ENCODE peak calls at places on chromosomes 12 and 14, in five cellular contexts. R is sigmoid colon, K is transverse colon, B is esophagus muscularis mucosa, J is SK-N-SH. V is an unnamed sample.

GRCh38 chr12:67651380-67651695 is 2.8 kb downstream of the DYRK2 start:
- DNase-seq in R (no peak), K (peak), B (no peak), J (peak), V (no peak)

GRCh38 chr12:68579254-68579653 is 31.4 kb upstream of the RAP1B start:
- DNase-seq in R (no peak), K (no peak), B (no peak), J (no peak), V (no peak)

GRCh38 chr14:64880382-64881121 is 845 bp upstream of the SPTB start:
- DNase-seq in R (peak), K (peak), B (peak), J (peak), V (peak)

GRCh38 chr14:69282448-69282847 is 22.5 kb downstream of the GALNT16 start:
- DNase-seq in R (no peak), K (no peak), B (no peak), J (no peak), V (no peak)

GRCh38 chr14:54170301-54170700 is 213.7 kb upstream of the BMP4 start:
- DNase-seq in R (no peak), K (no peak), B (no peak), J (no peak), V (no peak)

GRCh38 chr12:113273053-113273725 is 51.9 kb downstream of the TPCN1 start:
- DNase-seq in R (no peak), K (no peak), B (no peak), J (no peak), V (no peak)

GRCh38 chr12:64236549-64236948 is 14.5 kb upstream of the KICS2 start:
- DNase-seq in R (no peak), K (no peak), B (no peak), J (peak), V (no peak)

GRCh38 chr14:57274551-57274950 is 5.8 kb downstream of the AP5M1 start:
- DNase-seq in R (no peak), K (no peak), B (no peak), J (no peak), V (no peak)

GRCh38 chr14:94050231-94050880 is 24.2 kb downstream of the OTUB2 start:
- DNase-seq in R (peak), K (no peak), B (peak), J (no peak), V (no peak)

DNA sequence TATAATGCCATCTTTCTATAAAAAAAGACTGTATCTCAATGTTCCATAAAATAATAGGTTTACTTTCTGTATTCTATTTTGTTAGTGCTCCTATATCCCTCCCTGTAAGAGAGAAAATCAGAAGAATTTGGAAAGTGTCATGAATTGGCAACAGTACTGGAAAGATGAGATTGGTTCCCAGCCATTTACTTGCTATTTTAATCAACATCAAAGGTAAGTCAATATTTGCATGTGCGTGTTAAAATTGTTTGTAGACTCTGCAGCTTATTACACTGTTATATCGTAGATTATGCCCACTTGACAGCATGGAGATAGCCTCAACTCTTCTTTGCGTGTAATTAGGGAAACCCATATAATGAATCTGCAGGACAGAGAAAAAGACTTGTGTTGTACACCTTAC is 34.0 kb downstream of the KCNMB4 start:
- DNase-seq in R (no peak), K (no peak), B (no peak), J (no peak), V (no peak)
- TF ChIP-seq POLR2AphosphoS5 in R (no peak), K (no peak), B (no peak), J (no peak), V (no peak)

GRCh38 chr12:13195848-13196301 is 651 bp upstream of the EMP1 start:
- DNase-seq in R (peak), K (peak), B (no peak), J (no peak), V (no peak)

GRCh38 chr12:13195244-13195643 is 1.3 kb upstream of the EMP1 start:
- DNase-seq in R (no peak), K (no peak), B (no peak), J (no peak), V (no peak)

GRCh38 chr12:13194462-13195110 is 1.9 kb upstream of the EMP1 start:
- DNase-seq in R (no peak), K (no peak), B (no peak), J (peak), V (no peak)

GRCh38 chr12:13197526-13198141 is 1.1 kb downstream of the EMP1 start:
- DNase-seq in R (peak), K (no peak), B (no peak), J (no peak), V (no peak)

GRCh38 chr12:13196302-13196921 is at the start of gene EMP1:
- DNase-seq in R (peak), K (peak), B (peak), J (peak), V (peak)
- H3K4me3 ChIP-seq in R (peak), K (peak), B (peak), J (peak), V (peak)

GRCh38 chr14:99560403-99560802 is 43.6 kb downstream of the CCDC85C start:
- DNase-seq in R (no peak), K (no peak), B (no peak), J (no peak), V (no peak)

GRCh38 chr14:99561827-99562226 is 42.2 kb downstream of the CCDC85C start:
- DNase-seq in R (no peak), K (no peak), B (no peak), J (no peak), V (no peak)

GRCh38 chr14:99562848-99563748 is 40.9 kb downstream of the CCDC85C start:
- DNase-seq in R (peak), K (peak), B (no peak), J (peak), V (peak)

GRCh38 chr14:99559286-99559990 is 44.6 kb downstream of the CCDC85C start:
- DNase-seq in R (no peak), K (no peak), B (no peak), J (no peak), V (no peak)

DNA sequence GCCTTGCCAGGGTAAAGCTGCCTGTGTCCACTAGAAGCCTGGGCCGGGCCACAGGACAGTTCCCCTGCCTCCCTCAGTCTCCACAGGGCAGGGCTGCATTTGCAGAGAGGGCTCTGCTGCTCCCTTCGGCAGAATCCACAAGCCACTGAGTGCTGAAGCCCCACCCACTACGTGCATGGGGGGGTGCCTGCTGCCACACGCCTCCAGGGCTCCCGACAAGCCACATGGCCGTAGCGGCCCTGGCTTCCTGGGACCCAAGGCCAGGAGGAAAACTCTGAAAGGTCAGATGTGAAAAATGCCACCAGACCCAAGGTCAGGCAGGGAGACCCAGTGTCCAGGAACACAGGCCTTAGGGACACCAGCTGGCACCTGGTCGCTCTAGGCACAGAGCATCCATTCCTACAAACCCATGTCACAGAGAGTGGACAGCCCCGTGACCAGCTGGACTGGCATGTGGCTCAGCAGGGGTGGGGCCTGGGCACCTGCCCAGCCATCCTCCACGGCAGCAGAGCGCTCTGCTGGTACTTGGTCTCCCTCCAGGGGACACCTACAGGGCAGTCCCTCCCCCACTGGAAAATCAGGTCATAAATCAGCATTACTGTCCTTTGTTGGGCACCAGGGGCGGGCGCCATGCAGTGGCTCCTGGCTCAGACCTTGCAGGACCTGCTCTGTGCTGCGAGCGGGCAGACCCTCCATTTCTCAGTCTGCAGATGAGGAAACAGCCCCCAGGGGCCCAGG is 42.9 kb downstream of the CCDC85C start:
- DNase-seq in R (peak), K (no peak), B (no peak), J (peak), V (peak)
- TF ChIP-seq EP300 in R (no peak), K (no peak), B (no peak), J (no peak), V (no peak)

GRCh38 chr14:105244334-105244733 is 4.0 kb upstream of the BTBD6 start:
- DNase-seq in R (no peak), K (no peak), B (no peak), J (no peak), V (no peak)
- TF ChIP-seq POLR2AphosphoS5 in R (no peak), K (no peak), B (no peak), J (no peak), V (no peak)

GRCh38 chr12:110502449-110502738 is 263 bp downstream of the RAD9B start:
- DNase-seq in R (no peak), K (no peak), B (no peak), J (no peak), V (no peak)
- H3K4me3 ChIP-seq in R (peak), K (no peak), B (peak), J (peak), V (peak)

DNA sequence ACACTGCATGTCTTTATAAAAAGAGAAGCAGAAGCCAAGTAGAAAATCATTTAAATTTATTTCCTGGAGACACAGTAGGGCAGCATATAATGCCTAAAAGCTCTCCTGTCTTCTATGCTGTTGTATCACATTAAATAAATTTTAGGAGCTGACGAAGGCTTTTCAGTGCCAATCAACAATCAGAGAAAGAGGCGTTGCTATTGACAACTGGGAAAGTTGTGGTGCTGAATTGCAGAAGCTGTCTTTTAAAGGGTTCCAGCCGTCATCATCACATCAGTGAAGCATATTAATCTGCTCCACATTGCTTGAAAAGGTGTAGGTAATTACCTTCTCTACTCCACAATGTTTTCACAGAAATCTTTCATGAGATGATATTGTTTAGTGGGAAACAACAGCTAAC is 103.9 kb downstream of the FSCB start:
- DNase-seq in R (no peak), K (no peak), B (no peak), J (no peak), V (no peak)
- TF ChIP-seq EP300 in R (no peak), K (no peak), B (no peak), J (no peak), V (no peak)

DNA sequence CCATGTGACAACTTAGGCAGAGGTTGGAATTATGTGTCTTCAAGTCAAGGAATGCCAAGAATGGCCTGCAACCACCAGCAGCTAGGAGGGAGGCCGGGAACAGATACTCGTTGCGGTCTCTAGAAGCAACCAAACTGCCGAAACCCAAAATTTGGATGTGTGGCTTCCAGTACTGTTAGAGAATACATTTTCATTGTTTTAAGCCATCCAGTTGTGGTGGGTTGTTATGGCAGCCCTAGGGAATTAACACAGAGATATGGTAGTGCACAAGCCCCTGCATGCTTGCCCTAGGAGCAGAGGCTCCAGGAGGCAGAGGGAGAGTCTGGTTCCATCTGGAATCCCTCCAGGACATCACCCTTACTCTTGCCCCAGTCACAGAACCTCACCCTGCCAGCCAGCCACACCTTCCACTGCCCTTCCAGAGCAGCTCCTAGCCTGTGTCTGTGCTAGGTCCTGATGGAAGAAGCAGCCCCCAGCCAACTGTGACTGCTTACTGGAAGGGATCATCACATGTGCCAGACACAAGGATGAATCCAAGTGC is 19.5 kb downstream of the PITPNM2 start:
- DNase-seq in R (no peak), K (peak), B (no peak), J (no peak), V (no peak)
- TF ChIP-seq POLR2AphosphoS5 in R (no peak), K (no peak), B (no peak), J (no peak), V (no peak)

GRCh38 chr12:4434299-4434698 is 11.3 kb downstream of the FGF6 start:
- DNase-seq in R (no peak), K (no peak), B (no peak), J (no peak), V (no peak)
- H3K4me3 ChIP-seq in R (no peak), K (no peak), B (no peak), J (no peak), V (no peak)